ENCODE peak calls at places on chromosomes 5 and 9, in five cellular contexts. F is A549, W is NB4, G is endothelial cell of umbilical vein, Y is Peyer's patch. P is an unnamed sample.

GRCh38 chr9:77291714-77292113 is 114.4 kb downstream of the VPS13A start:
- DNase-seq in F (peak), Y (no peak), W (peak), G (peak), P (no peak)

GRCh38 chr9:99489043-99489378 is 266.9 kb downstream of the SEC61B start:
- DNase-seq in W (no peak), F (no peak), Y (no peak), G (no peak), P (no peak)

GRCh38 chr5:89437450-89438435 is 554.8 kb upstream of the MEF2C start:
- DNase-seq in F (no peak), Y (no peak), W (no peak), G (no peak), P (no peak)

GRCh38 chr9:86176468-86176867 is 77.1 kb upstream of the GOLM1 start:
- DNase-seq in Y (no peak), W (no peak), F (no peak), G (no peak), P (no peak)

GRCh38 chr5:12911156-12911555 is 1006.9 kb upstream of the CTNND2 start:
- DNase-seq in F (no peak), W (no peak), Y (no peak), G (peak), P (no peak)

GRCh38 chr9:98899399-98900056 is 44.2 kb upstream of the COL15A1 start:
- DNase-seq in W (peak), F (no peak), Y (no peak), G (no peak), P (no peak)

GRCh38 chr5:144414232-144414631 is 243.6 kb downstream of the KCTD16 start:
- DNase-seq in Y (no peak), W (no peak), F (no peak), G (no peak), P (no peak)

GRCh38 chr9:91477106-91477505 is 53.5 kb upstream of the NFIL3 start:
- DNase-seq in G (no peak), F (no peak), Y (no peak), W (no peak), P (no peak)

GRCh38 chr9:626591-626990 is 214.9 kb upstream of the DMRT1 start:
- DNase-seq in W (peak), G (peak), F (no peak), Y (no peak), P (no peak)

GRCh38 chr5:53827072-53827471 is 266.6 kb downstream of the NDUFS4 start:
- DNase-seq in F (no peak), W (no peak), Y (no peak), G (no peak), P (no peak)

GRCh38 chr9:14485366-14485765 is 171.4 kb upstream of the NFIB start:
- DNase-seq in W (no peak), G (no peak), Y (no peak), F (peak), P (no peak)

GRCh38 chr5:147455321-147455720 is 54.5 kb downstream of the DPYSL3 start:
- DNase-seq in F (no peak), G (no peak), Y (no peak), W (peak), P (no peak)

GRCh38 chr5:147451125-147451524 is 58.7 kb downstream of the DPYSL3 start:
- DNase-seq in Y (no peak), G (no peak), W (no peak), F (no peak), P (no peak)

GRCh38 chr5:147453901-147454814 is 55.7 kb downstream of the DPYSL3 start:
- DNase-seq in W (peak), Y (peak), F (peak), G (peak), P (peak)

GRCh38 chr5:147450596-147450995 is 59.3 kb downstream of the DPYSL3 start:
- DNase-seq in F (no peak), Y (no peak), G (no peak), W (no peak), P (no peak)

GRCh38 chr5:147452137-147452838 is 57.6 kb downstream of the DPYSL3 start:
- DNase-seq in Y (no peak), W (no peak), G (no peak), F (no peak), P (no peak)
- H3K4me3 ChIP-seq in Y (peak), W (no peak), G (peak), F (no peak), P (peak)

GRCh38 chr5:133664422-133664821 is 52.1 kb upstream of the FSTL4 start:
- DNase-seq in Y (no peak), G (no peak), W (no peak), F (peak), P (no peak)

GRCh38 chr5:133661389-133661788 is 49.0 kb upstream of the FSTL4 start:
- DNase-seq in Y (no peak), G (no peak), F (no peak), W (no peak), P (no peak)

GRCh38 chr5:133665571-133665970 is 53.2 kb upstream of the FSTL4 start:
- DNase-seq in Y (no peak), W (no peak), F (no peak), G (no peak), P (no peak)

GRCh38 chr5:133662578-133662977 is 50.2 kb upstream of the FSTL4 start:
- DNase-seq in F (no peak), Y (no peak), G (no peak), W (no peak), P (no peak)

GRCh38 chr5:133663380-133664054 is 51.2 kb upstream of the FSTL4 start:
- DNase-seq in F (no peak), W (no peak), Y (no peak), G (no peak), P (no peak)
- TF ChIP-seq POLR2A in F (no peak), W (no peak), Y (no peak), G (no peak), P (no peak)

DNA sequence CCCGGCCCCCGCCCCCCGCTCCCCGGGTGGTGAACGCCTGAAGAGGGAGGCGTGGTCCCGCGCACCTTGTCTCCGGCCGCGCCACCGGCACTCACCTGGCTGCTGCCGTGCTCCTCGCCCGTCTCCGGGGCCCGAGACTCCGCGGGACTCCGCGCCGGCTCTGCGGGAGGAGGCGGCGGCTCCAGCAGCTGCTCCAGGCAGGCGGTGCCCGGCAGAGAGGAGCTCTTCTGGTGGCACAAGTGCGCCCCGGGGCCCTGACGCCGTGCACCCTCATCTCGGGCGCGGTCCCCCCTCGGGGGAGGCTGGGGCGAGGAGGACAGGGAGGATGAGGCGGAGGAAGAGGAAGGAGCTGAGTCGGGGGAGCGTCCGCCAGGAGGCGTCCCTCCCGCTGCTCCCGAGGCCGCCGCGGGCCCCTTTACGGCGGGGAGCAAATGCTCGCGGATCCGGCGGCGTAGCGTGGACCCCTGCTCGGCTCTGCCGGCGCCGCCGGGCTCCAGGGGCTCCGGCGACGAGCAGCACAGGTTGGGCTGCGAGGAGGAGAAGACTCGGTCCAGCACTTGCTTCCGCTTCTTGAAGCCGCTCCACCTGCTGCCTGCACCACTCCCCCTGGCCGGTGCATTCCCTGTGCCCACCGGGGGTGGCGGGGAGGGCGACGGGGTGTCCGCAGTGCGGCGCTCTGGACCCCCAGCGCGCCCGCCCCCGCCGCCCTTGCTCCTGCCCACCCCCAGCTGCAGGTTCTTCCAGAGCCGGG is 958 bp downstream of the MCTP1 start:
- DNase-seq in W (peak), G (peak), Y (no peak), F (peak), P (no peak)
- TF ChIP-seq CTCF in W (peak), G (peak), Y (peak), F (peak), P (no peak)

GRCh38 chr9:129480705-129481104 is 140.2 kb downstream of the C9orf50 start:
- DNase-seq in Y (no peak), F (no peak), W (no peak), G (no peak), P (no peak)

GRCh38 chr9:129483467-129484324 is 137.2 kb downstream of the C9orf50 start:
- DNase-seq in Y (peak), G (peak), W (peak), F (peak), P (peak)

GRCh38 chr9:129482521-129483466 is 138.1 kb downstream of the C9orf50 start:
- DNase-seq in G (peak), W (peak), Y (no peak), F (peak), P (peak)

GRCh38 chr9:129481424-129481823 is 139.5 kb downstream of the C9orf50 start:
- DNase-seq in F (no peak), W (no peak), G (no peak), Y (no peak), P (no peak)

GRCh38 chr9:129481824-129482511 is 138.9 kb downstream of the C9orf50 start:
- DNase-seq in Y (no peak), G (peak), W (no peak), F (peak), P (peak)
- H3K4me3 ChIP-seq in Y (peak), G (peak), W (no peak), F (peak), P (peak)

GRCh38 chr9:104766025-104766424 is 2.1 kb downstream of the NIPSNAP3B start:
- DNase-seq in G (no peak), Y (no peak), F (no peak), W (no peak), P (no peak)
- TF ChIP-seq POLR2A in G (no peak), Y (no peak), F (no peak), W (no peak), P (no peak)